ENCODE peak calls at places on chromosomes 13 and 19, in seven cellular contexts. One of them, this sample, is unnamed.

GRCh38 chr19:310141-310651 is 19.0 kb upstream of the PLPP2 start:
- DNase-seq in stomach: peak
- DNase-seq in NB4: no peak
- DNase-seq in endothelial cell of umbilical vein: peak
- DNase-seq in H1: no peak
- DNase-seq in lower leg skin: peak
- DNase-seq in IMR-90: no peak
- DNase-seq in this sample: peak

GRCh38 chr13:45063261-45063870 is 56.9 kb upstream of the GTF2F2 start:
- DNase-seq in IMR-90: peak
- DNase-seq in lower leg skin: no peak
- DNase-seq in NB4: no peak
- DNase-seq in endothelial cell of umbilical vein: no peak
- DNase-seq in H1: no peak
- DNase-seq in stomach: no peak
- DNase-seq in this sample: no peak

GRCh38 chr13:77919351-77920294 is 992 bp upstream of the EDNRB start:
- DNase-seq in lower leg skin: peak
- DNase-seq in NB4: peak
- DNase-seq in stomach: no peak
- DNase-seq in IMR-90: peak
- DNase-seq in endothelial cell of umbilical vein: peak
- DNase-seq in H1: peak
- DNase-seq in this sample: peak

GRCh38 chr13:102484329-102484728 is 82.5 kb upstream of the FGF14 start:
- DNase-seq in NB4: peak
- DNase-seq in H1: no peak
- DNase-seq in IMR-90: peak
- DNase-seq in stomach: no peak
- DNase-seq in endothelial cell of umbilical vein: no peak
- DNase-seq in lower leg skin: no peak
- DNase-seq in this sample: no peak

GRCh38 chr19:11323601-11324078 is 15.8 kb downstream of the RAB3D start:
- DNase-seq in lower leg skin: no peak
- DNase-seq in endothelial cell of umbilical vein: no peak
- DNase-seq in IMR-90: no peak
- DNase-seq in stomach: no peak
- DNase-seq in NB4: no peak
- DNase-seq in H1: no peak
- DNase-seq in this sample: no peak

GRCh38 chr13:64716936-64717335 is 2513.2 kb downstream of the PCDH9 start:
- DNase-seq in H1: no peak
- DNase-seq in stomach: no peak
- DNase-seq in lower leg skin: no peak
- DNase-seq in endothelial cell of umbilical vein: no peak
- DNase-seq in IMR-90: no peak
- DNase-seq in NB4: no peak
- DNase-seq in this sample: no peak

GRCh38 chr13:114230117-114230516 is 4.6 kb upstream of the CDC16 start:
- DNase-seq in H1: no peak
- DNase-seq in stomach: no peak
- DNase-seq in lower leg skin: no peak
- DNase-seq in IMR-90: peak
- DNase-seq in endothelial cell of umbilical vein: no peak
- DNase-seq in NB4: peak
- DNase-seq in this sample: peak

GRCh38 chr13:102710261-102710679 is 15.4 kb upstream of the METTL21C start:
- DNase-seq in NB4: no peak
- DNase-seq in endothelial cell of umbilical vein: no peak
- DNase-seq in H1: no peak
- DNase-seq in stomach: no peak
- DNase-seq in lower leg skin: no peak
- DNase-seq in IMR-90: peak
- DNase-seq in this sample: no peak

GRCh38 chr13:43085545-43085944 is 62.2 kb downstream of the DNAJC15 start:
- DNase-seq in H1: no peak
- DNase-seq in lower leg skin: no peak
- DNase-seq in NB4: peak
- DNase-seq in stomach: no peak
- DNase-seq in IMR-90: peak
- DNase-seq in endothelial cell of umbilical vein: peak
- DNase-seq in this sample: peak

GRCh38 chr19:19600793-19601346 is 17.6 kb downstream of the PBX4 start:
- DNase-seq in IMR-90: no peak
- DNase-seq in lower leg skin: no peak
- DNase-seq in H1: no peak
- DNase-seq in stomach: no peak
- DNase-seq in NB4: no peak
- DNase-seq in endothelial cell of umbilical vein: no peak
- DNase-seq in this sample: no peak

GRCh38 chr19:38977445-38978314 is 2.1 kb upstream of the FBXO17 start:
- DNase-seq in stomach: no peak
- DNase-seq in lower leg skin: no peak
- DNase-seq in IMR-90: peak
- DNase-seq in H1: no peak
- DNase-seq in endothelial cell of umbilical vein: no peak
- DNase-seq in NB4: no peak
- DNase-seq in this sample: no peak

GRCh38 chr19:13404236-13404635 is 102.0 kb downstream of the CACNA1A start:
- DNase-seq in stomach: no peak
- DNase-seq in NB4: no peak
- DNase-seq in lower leg skin: no peak
- DNase-seq in IMR-90: no peak
- DNase-seq in H1: no peak
- DNase-seq in endothelial cell of umbilical vein: no peak
- DNase-seq in this sample: no peak

GRCh38 chr19:29583196-29584006 is 22.7 kb upstream of the POP4 start:
- DNase-seq in stomach: no peak
- DNase-seq in lower leg skin: no peak
- DNase-seq in IMR-90: peak
- DNase-seq in endothelial cell of umbilical vein: no peak
- DNase-seq in NB4: no peak
- DNase-seq in H1: no peak
- DNase-seq in this sample: no peak

GRCh38 chr13:112450118-112450517 is 74.0 kb downstream of the SPACA7 start:
- DNase-seq in stomach: no peak
- DNase-seq in IMR-90: no peak
- DNase-seq in H1: no peak
- DNase-seq in lower leg skin: no peak
- DNase-seq in endothelial cell of umbilical vein: no peak
- DNase-seq in NB4: no peak
- DNase-seq in this sample: no peak

GRCh38 chr13:110699148-110700145 is 6.5 kb downstream of the CARS2 start:
- DNase-seq in endothelial cell of umbilical vein: no peak
- DNase-seq in H1: no peak
- DNase-seq in IMR-90: no peak
- DNase-seq in NB4: no peak
- DNase-seq in stomach: no peak
- DNase-seq in lower leg skin: peak
- DNase-seq in this sample: no peak

GRCh38 chr13:98014766-98015165 is 61.3 kb downstream of the IPO5 start:
- DNase-seq in NB4: no peak
- DNase-seq in endothelial cell of umbilical vein: peak
- DNase-seq in IMR-90: peak
- DNase-seq in H1: no peak
- DNase-seq in lower leg skin: no peak
- DNase-seq in stomach: no peak
- DNase-seq in this sample: no peak

GRCh38 chr13:32315255-32316029 is at the start of the genes BRCA2 and ZAR1L:
- DNase-seq in NB4: peak
- DNase-seq in IMR-90: peak
- DNase-seq in lower leg skin: peak
- DNase-seq in H1: peak
- DNase-seq in stomach: peak
- DNase-seq in endothelial cell of umbilical vein: peak
- DNase-seq in this sample: peak
- TF ChIP-seq POLR2A in NB4: peak
- TF ChIP-seq POLR2A in IMR-90: peak
- TF ChIP-seq POLR2A in lower leg skin: no peak
- TF ChIP-seq POLR2A in H1: peak
- TF ChIP-seq POLR2A in stomach: peak
- TF ChIP-seq POLR2A in endothelial cell of umbilical vein: peak
- TF ChIP-seq POLR2A in this sample: peak

DNA sequence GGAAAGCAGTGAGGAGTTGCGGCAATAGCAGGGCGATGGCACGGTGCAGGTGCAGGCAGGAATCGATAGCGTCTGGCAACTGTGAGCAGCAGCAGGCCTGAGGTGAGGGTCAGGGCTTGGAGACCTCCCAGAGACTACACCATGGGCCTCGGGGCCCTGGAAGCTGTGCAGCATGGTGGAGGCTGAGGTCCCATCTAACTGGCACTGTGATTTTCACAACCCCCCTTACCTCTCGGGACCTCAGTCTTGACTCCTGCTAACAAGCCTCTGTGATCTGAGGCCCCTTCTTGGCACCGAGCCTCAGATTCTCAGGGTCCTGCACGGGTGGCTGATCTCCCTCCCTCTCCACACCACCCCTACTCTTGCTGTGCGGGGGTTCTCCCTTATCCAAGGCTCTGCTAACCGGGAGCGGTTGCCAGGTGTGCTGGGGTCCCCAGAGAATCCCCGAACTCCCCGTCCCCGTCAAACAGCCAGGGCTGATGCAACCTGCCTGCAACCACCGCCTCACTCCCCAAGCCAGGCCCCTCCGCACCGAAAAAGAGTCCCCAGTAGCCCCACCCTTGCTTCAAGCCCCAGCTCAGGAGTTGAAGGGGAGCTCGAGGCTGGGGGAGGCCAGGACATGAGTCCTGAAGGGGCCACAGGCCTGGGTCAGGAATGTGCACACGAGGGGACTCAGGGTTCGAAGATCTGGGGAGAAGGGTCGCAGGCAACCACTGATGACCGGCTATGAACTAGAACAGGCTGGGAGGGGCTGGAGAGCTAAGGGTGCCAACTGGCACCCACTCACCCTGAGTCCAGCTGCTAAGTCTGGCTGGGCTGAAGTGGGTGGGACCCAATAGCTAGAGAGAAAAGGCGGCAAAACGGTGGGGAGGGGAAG is 4.8 kb upstream of the ATF5 start:
- DNase-seq in endothelial cell of umbilical vein: no peak
- DNase-seq in lower leg skin: no peak
- DNase-seq in IMR-90: no peak
- DNase-seq in stomach: no peak
- DNase-seq in H1: no peak
- DNase-seq in NB4: no peak
- DNase-seq in this sample: peak
- TF ChIP-seq POLR2A in endothelial cell of umbilical vein: no peak
- TF ChIP-seq POLR2A in lower leg skin: no peak
- TF ChIP-seq POLR2A in IMR-90: no peak
- TF ChIP-seq POLR2A in stomach: no peak
- TF ChIP-seq POLR2A in H1: peak
- TF ChIP-seq POLR2A in NB4: no peak
- TF ChIP-seq POLR2A in this sample: no peak

GRCh38 chr13:41156611-41157010 is 24.0 kb upstream of the KBTBD6 start:
- DNase-seq in lower leg skin: no peak
- DNase-seq in NB4: no peak
- DNase-seq in stomach: no peak
- DNase-seq in IMR-90: no peak
- DNase-seq in H1: no peak
- DNase-seq in endothelial cell of umbilical vein: no peak
- DNase-seq in this sample: no peak
- TF ChIP-seq POLR2A in lower leg skin: no peak
- TF ChIP-seq POLR2A in NB4: no peak
- TF ChIP-seq POLR2A in stomach: no peak
- TF ChIP-seq POLR2A in IMR-90: no peak
- TF ChIP-seq POLR2A in H1: no peak
- TF ChIP-seq POLR2A in endothelial cell of umbilical vein: no peak
- TF ChIP-seq POLR2A in this sample: no peak

GRCh38 chr19:45730389-45731288 is at the start of gene FBXO46:
- DNase-seq in IMR-90: peak
- DNase-seq in endothelial cell of umbilical vein: peak
- DNase-seq in H1: peak
- DNase-seq in NB4: peak
- DNase-seq in stomach: peak
- DNase-seq in lower leg skin: peak
- DNase-seq in this sample: peak
- TF ChIP-seq POLR2A in IMR-90: peak
- TF ChIP-seq POLR2A in endothelial cell of umbilical vein: peak
- TF ChIP-seq POLR2A in H1: peak
- TF ChIP-seq POLR2A in NB4: peak
- TF ChIP-seq POLR2A in stomach: no peak
- TF ChIP-seq POLR2A in lower leg skin: peak
- TF ChIP-seq POLR2A in this sample: peak

This sample was measured in erythroblast.